ENCODE peak calls at places on chromosomes 11 and 22, in eight cellular contexts. C is HepG2, Q is K562, O is HCT116, D is Panc1, N is GM23338, B is upper lobe of left lung, Z is GM12878. I is an unnamed sample. For H3K4me1, the result is how much of the 10 kb centered on the place peaks cover.

GRCh38 chr11:123487157-123487744 is 57.2 kb downstream of the GRAMD1B start:
- ATAC-seq in D (no peak), N (no peak), Z (no peak), O (no peak), C (no peak), B (no peak), Q (no peak), I (no peak)

GRCh38 chr11:69812256-69812655 is 7.0 kb downstream of the FGF3 start:
- ATAC-seq in B (no peak), Z (no peak), C (no peak), Q (no peak), O (no peak), N (no peak), D (no peak), I (no peak)

GRCh38 chr11:66651011-66651410 is 12.5 kb downstream of the RBM4 start:
- ATAC-seq in Z (peak), N (no peak), C (no peak), B (peak), Q (no peak), O (no peak), D (peak), I (no peak)

GRCh38 chr11:118892515-118892914 is 8.8 kb downstream of the CXCR5 start:
- ATAC-seq in D (no peak), Z (peak), N (no peak), Q (no peak), C (no peak), O (no peak), B (no peak), I (no peak)

GRCh38 chr11:61049854-61050253 is 52.4 kb upstream of the CD5 start:
- ATAC-seq in D (no peak), C (no peak), B (peak), O (no peak), Z (no peak), N (no peak), Q (no peak), I (no peak)

GRCh38 chr22:17974087-17974486 is 50.3 kb downstream of the MICAL3 start:
- ATAC-seq in D (no peak), O (no peak), Q (no peak), Z (no peak), N (no peak), C (peak), B (no peak), I (no peak)

GRCh38 chr11:35969089-35970046 is 25.5 kb downstream of the LDLRAD3 start:
- ATAC-seq in C (no peak), N (no peak), Q (no peak), Z (peak), B (no peak), O (no peak), D (no peak), I (no peak)

GRCh38 chr11:93783362-93783761 is 720 bp upstream of the MED17 start:
- ATAC-seq in C (no peak), N (no peak), O (no peak), D (no peak), Q (no peak), B (no peak), Z (no peak), I (no peak)

GRCh38 chr11:16184588-16184987 is 171.8 kb downstream of the SOX6 start:
- ATAC-seq in O (no peak), B (no peak), C (peak), D (peak), N (no peak), Q (no peak), Z (no peak), I (no peak)

GRCh38 chr11:56906683-56907148 is 82.0 kb upstream of the OR5AK2 start:
- ATAC-seq in B (no peak), C (no peak), Q (no peak), Z (no peak), D (no peak), O (no peak), N (no peak), I (no peak)

GRCh38 chr22:35733742-35734516 is 16.3 kb downstream of the APOL5 start:
- ATAC-seq in O (no peak), Z (no peak), N (no peak), D (no peak), C (peak), Q (no peak), B (peak), I (peak)

GRCh38 chr11:35463211-35463810 is 44.0 kb upstream of the SLC1A2 start:
- ATAC-seq in Z (no peak), N (peak), C (no peak), D (no peak), B (no peak), Q (no peak), O (no peak), I (no peak)

GRCh38 chr11:17907046-17907445 is 105.8 kb downstream of the SERGEF start:
- ATAC-seq in O (no peak), B (no peak), Q (no peak), Z (peak), D (no peak), N (no peak), C (no peak), I (no peak)

GRCh38 chr11:19394525-19395016 is 153.8 kb upstream of the E2F8 start:
- ATAC-seq in O (no peak), N (no peak), C (no peak), B (no peak), Z (peak), D (no peak), Q (no peak), I (no peak)

GRCh38 chr22:17814084-17814483 is 39.8 kb upstream of the BID start:
- ATAC-seq in O (no peak), D (no peak), C (no peak), Z (no peak), N (no peak), Q (no peak), B (no peak), I (no peak)

GRCh38 chr22:20024225-20025087 is 3.5 kb downstream of the TANGO2 start:
- ATAC-seq in Q (no peak), Z (no peak), C (no peak), D (no peak), O (no peak), N (no peak), B (no peak), I (no peak)

GRCh38 chr11:66864172-66864901 is 7.5 kb downstream of the LRFN4 start:
- ATAC-seq in N (no peak), Z (no peak), D (no peak), C (no peak), O (no peak), Q (no peak), B (no peak), I (no peak)

DNA sequence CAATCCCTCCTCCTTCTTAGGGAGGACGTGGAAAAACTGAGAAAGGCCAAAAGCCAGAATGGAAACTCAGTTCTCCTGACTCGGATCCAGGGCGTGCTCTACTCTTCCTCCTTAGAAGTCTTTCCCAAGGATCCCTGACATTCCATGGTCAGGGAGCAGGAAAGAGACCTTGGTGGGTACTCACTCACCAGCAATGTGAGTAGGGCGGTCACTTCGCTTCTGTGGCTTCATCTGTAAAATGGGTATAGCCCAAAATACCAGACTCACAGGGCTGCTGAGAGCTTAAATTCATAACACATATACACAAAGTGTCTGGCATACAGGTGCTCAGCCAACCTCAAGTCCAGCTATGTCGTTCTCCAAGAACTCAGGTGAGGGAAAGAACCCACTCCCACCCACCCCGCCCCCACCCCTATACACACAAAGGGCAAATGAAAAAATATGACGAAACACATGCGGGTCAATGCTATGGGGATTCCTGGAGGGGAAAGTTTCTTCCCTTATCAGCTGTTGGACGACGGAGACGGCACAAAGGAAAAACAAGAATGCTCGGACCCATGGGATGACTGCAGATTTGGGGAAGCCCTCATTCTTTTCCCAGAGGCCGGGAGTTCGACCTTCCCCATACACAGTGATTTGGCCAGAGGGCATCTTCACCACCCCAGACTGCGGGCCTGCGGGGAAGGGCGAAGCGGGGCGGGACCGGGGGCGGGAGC is 471 bp upstream of the KCTD17 start:
- ATAC-seq in N (no peak), O (no peak), Q (no peak), C (no peak), Z (no peak), B (no peak), D (no peak), I (no peak)
- H3K4me1 ChIP-seq in N (under half), O (under half), Q (under half), C (half or more), Z (under half), B (under half), D (under half), I (under half)

GRCh38 chr22:24106385-24107381 is 74.6 kb upstream of the SUSD2 start:
- ATAC-seq in O (peak), Q (no peak), C (no peak), Z (peak), D (no peak), N (peak), B (peak), I (no peak)

GRCh38 chr22:24105661-24106060 is 75.6 kb upstream of the SUSD2 start:
- ATAC-seq in D (no peak), Z (no peak), O (no peak), B (no peak), Q (no peak), C (no peak), N (no peak), I (no peak)

GRCh38 chr22:24108073-24108472 is 73.2 kb upstream of the SUSD2 start:
- ATAC-seq in O (no peak), Z (no peak), N (peak), C (peak), D (no peak), Q (peak), B (no peak), I (no peak)

GRCh38 chr22:24109649-24110048 is 71.6 kb upstream of the SUSD2 start:
- ATAC-seq in B (no peak), D (no peak), C (no peak), N (no peak), Q (no peak), Z (no peak), O (no peak), I (no peak)

GRCh38 chr22:24107668-24108067 is 73.6 kb upstream of the SUSD2 start:
- ATAC-seq in D (no peak), Z (no peak), N (peak), C (no peak), B (peak), Q (no peak), O (no peak), I (peak)
- TF ChIP-seq POLR2AphosphoS5 in D (no peak), Z (no peak), N (no peak), C (no peak), B (no peak), Q (no peak), O (no peak), I (peak)

GRCh38 chr22:28783786-28784671 is 11.5 kb downstream of the CCDC117 start:
- ATAC-seq in Q (no peak), Z (no peak), C (peak), O (no peak), N (no peak), D (no peak), B (peak), I (no peak)
- H3K4me1 ChIP-seq in Q (under half), Z (under half), C (half or more), O (under half), N (under half), D (under half), B (under half), I (under half)

GRCh38 chr11:6608726-6609501 is 3.1 kb downstream of the TAF10 start:
- ATAC-seq in Z (no peak), B (no peak), C (no peak), O (no peak), D (no peak), Q (no peak), N (no peak), I (no peak)
- TF ChIP-seq POLR2AphosphoS5 in Z (no peak), B (no peak), C (no peak), O (no peak), D (peak), Q (no peak), N (no peak), I (peak)

GRCh38 chr11:11843233-11843632 is 1.5 kb downstream of the USP47 start:
- ATAC-seq in D (no peak), Z (peak), C (no peak), N (no peak), O (no peak), B (no peak), Q (peak), I (peak)

GRCh38 chr11:11845551-11845950 is 3.8 kb downstream of the USP47 start:
- ATAC-seq in C (no peak), N (no peak), Z (no peak), B (no peak), O (no peak), D (no peak), Q (no peak), I (no peak)

GRCh38 chr11:11843642-11844041 is 1.9 kb downstream of the USP47 start:
- ATAC-seq in Q (no peak), C (no peak), D (no peak), Z (no peak), O (no peak), N (no peak), B (no peak), I (no peak)

GRCh38 chr11:11844272-11844671 is 2.5 kb downstream of the USP47 start:
- ATAC-seq in Z (peak), Q (peak), D (no peak), N (no peak), B (no peak), C (no peak), O (no peak), I (no peak)

GRCh38 chr11:11845066-11845465 is 3.3 kb downstream of the USP47 start:
- ATAC-seq in C (no peak), D (no peak), O (no peak), Q (peak), N (no peak), Z (no peak), B (no peak), I (no peak)
- H3K4me1 ChIP-seq in C (half or more), D (half or more), O (half or more), Q (under half), N (under half), Z (under half), B (half or more), I (under half)